ENCODE peak calls at places on chromosomes 16 and 17, in seven cellular contexts. B, G, R, Q, F, C and K are unnamed samples.

GRCh38 chr17:10135539-10136257 is 62.7 kb downstream of the GAS7 start:
- DNase-seq in B (no peak), G (no peak), R (no peak), Q (no peak), F (no peak), C (no peak), K (no peak)

GRCh38 chr17:18015603-18016002 is 23.4 kb downstream of the ATPAF2 start:
- DNase-seq in B (no peak), G (no peak), R (no peak), Q (no peak), F (no peak), C (no peak), K (no peak)

GRCh38 chr16:87291944-87292343 is 25.2 kb downstream of the C16orf95 start:
- DNase-seq in B (no peak), G (no peak), R (no peak), Q (no peak), F (no peak), C (no peak), K (no peak)

GRCh38 chr17:1082579-1082978 is 85.7 kb downstream of the TIMM22 start:
- DNase-seq in B (no peak), G (peak; percentile 74), R (peak; percentile 83), Q (peak; percentile 88), F (no peak), C (no peak), K (no peak)

GRCh38 chr17:43019418-43019817 is 2.8 kb downstream of the VAT1 start:
- DNase-seq in B (no peak), G (no peak), R (no peak), Q (no peak), F (no peak), C (no peak), K (peak; percentile 37)

GRCh38 chr17:59859444-59860025 is 33.2 kb downstream of the TUBD1 start:
- DNase-seq in B (no peak), G (peak; percentile 76), R (peak; percentile 54), Q (peak; percentile 85), F (peak; percentile 52), C (no peak), K (no peak)

GRCh38 chr17:420479-421175 is 68.0 kb upstream of the RPH3AL start:
- DNase-seq in B (no peak), G (no peak), R (no peak), Q (no peak), F (no peak), C (no peak), K (no peak)

GRCh38 chr17:74210191-74211140 is 2.9 kb upstream of the TTYH2 start:
- DNase-seq in B (peak; percentile 94), G (peak; percentile 79), R (peak; percentile 77), Q (peak; percentile 80), F (peak; percentile 45), C (peak; percentile 53), K (peak; percentile 67)

GRCh38 chr17:62321451-62321850 is 58.9 kb upstream of the EFCAB3 start:
- DNase-seq in B (no peak), G (no peak), R (peak; percentile 3), Q (no peak), F (no peak), C (no peak), K (no peak)

GRCh38 chr16:72969812-72970211 is 78.1 kb downstream of the ZFHX3 start:
- DNase-seq in B (no peak), G (no peak), R (no peak), Q (no peak), F (no peak), C (no peak), K (no peak)

GRCh38 chr16:12094537-12095265 is 118.2 kb downstream of the SNX29 start:
- DNase-seq in B (no peak), G (no peak), R (peak; percentile 51), Q (no peak), F (no peak), C (no peak), K (no peak)

GRCh38 chr17:51595965-51596364 is 335.6 kb downstream of the UTP18 start:
- DNase-seq in B (no peak), G (no peak), R (no peak), Q (no peak), F (no peak), C (no peak), K (no peak)

GRCh38 chr17:78330570-78331224 is 29.2 kb downstream of the SOCS3 start:
- DNase-seq in B (peak; percentile 29), G (no peak), R (peak; percentile 67), Q (peak; percentile 98), F (no peak), C (no peak), K (no peak)

GRCh38 chr17:61352408-61352770 is 47.3 kb upstream of the TBX2 start:
- DNase-seq in B (no peak), G (peak; percentile 87), R (peak; percentile 12), Q (no peak), F (no peak), C (no peak), K (no peak)

GRCh38 chr17:81037783-81038733 is 3.1 kb downstream of the BAIAP2 start:
- DNase-seq in B (no peak), G (no peak), R (no peak), Q (no peak), F (no peak), C (no peak), K (no peak)

GRCh38 chr17:82126479-82127314 is 28.7 kb upstream of the FASN start:
- DNase-seq in B (peak; percentile 26), G (no peak), R (no peak), Q (no peak), F (no peak), C (no peak), K (no peak)

GRCh38 chr17:75774988-75775668 is 9.5 kb upstream of the UNK start:
- DNase-seq in B (peak; percentile 33), G (no peak), R (peak; percentile 38), Q (peak; percentile 72), F (no peak), C (no peak), K (no peak)

GRCh38 chr16:10879681-10880589 is 2.9 kb downstream of the CIITA start:
- DNase-seq in B (no peak), G (no peak), R (no peak), Q (no peak), F (no peak), C (no peak), K (no peak)

GRCh38 chr17:43591750-43592562 is 45.8 kb upstream of the ETV4 start:
- DNase-seq in B (peak; percentile 52), G (peak; percentile 94), R (peak; percentile 93), Q (peak; percentile 86), F (no peak), C (peak; percentile 35), K (no peak)

GRCh38 chr16:3458852-3459361 is 15.4 kb downstream of the NAA60 start:
- DNase-seq in B (no peak), G (peak; percentile 41), R (peak; percentile 16), Q (peak; percentile 17), F (peak; percentile 31), C (no peak), K (peak; percentile 31)

GRCh38 chr17:46139365-46140210 is 53.6 kb downstream of the KANSL1 start:
- DNase-seq in B (no peak), G (no peak), R (no peak), Q (peak; percentile 52), F (no peak), C (no peak), K (no peak)

GRCh38 chr17:47275245-47275984 is 21.8 kb downstream of the ITGB3 start:
- DNase-seq in B (peak; percentile 93), G (no peak), R (peak; percentile 92), Q (peak; percentile 95), F (no peak), C (peak; percentile 96), K (peak; percentile 71)

GRCh38 chr16:67249178-67249759 is 490 bp downstream of the SLC9A5 start:
- DNase-seq in B (no peak), G (no peak), R (no peak), Q (no peak), F (no peak), C (no peak), K (no peak)

GRCh38 chr16:76670125-76670857 is 393.1 kb downstream of the CNTNAP4 start:
- DNase-seq in B (no peak), G (no peak), R (no peak), Q (peak; percentile 77), F (no peak), C (no peak), K (no peak)

GRCh38 chr17:19290047-19290705 is 53.0 kb downstream of the EPN2 start:
- DNase-seq in B (peak; percentile 60), G (no peak), R (no peak), Q (no peak), F (no peak), C (no peak), K (no peak)

GRCh38 chr17:69858460-69858859 is 216.6 kb upstream of the KCNJ16 start:
- DNase-seq in B (no peak), G (no peak), R (no peak), Q (no peak), F (no peak), C (no peak), K (no peak)
- H2AFZ ChIP-seq in B (no peak overlapping the region), G (no peak overlapping the region), R (no peak overlapping the region), Q (no peak overlapping the region), F (no peak overlapping the region), C (no peak overlapping the region), K (peak overlapping the region; percentile 40)

GRCh38 chr16:14364386-14365199 is 265.5 kb downstream of the PARN start:
- DNase-seq in B (no peak), G (no peak), R (peak; percentile 96), Q (peak; percentile 85), F (no peak), C (no peak), K (no peak)
- H2AFZ ChIP-seq in B (no peak overlapping the region), G (no peak overlapping the region), R (no peak overlapping the region), Q (peak overlapping the region; percentile 27), F (no peak overlapping the region), C (no peak overlapping the region), K (peak overlapping the region; percentile 72)

GRCh38 chr17:83198366-83199341 is 119.2 kb downstream of the METRNL start:
- DNase-seq in B (no peak), G (no peak), R (no peak), Q (no peak), F (peak; percentile 53), C (no peak), K (no peak)
- H2AFZ ChIP-seq in B (no peak overlapping the region), G (no peak overlapping the region), R (no peak overlapping the region), Q (peak overlapping the region; percentile 58), F (peak overlapping the region; percentile 2), C (no peak overlapping the region), K (no peak overlapping the region)

GRCh38 chr16:68978303-68978954 is 127.0 kb upstream of the HAS3 start:
- DNase-seq in B (no peak), G (no peak), R (no peak), Q (no peak), F (no peak), C (no peak), K (no peak)

GRCh38 chr16:68969338-68969737 is 126.0 kb downstream of the TANGO6 start:
- DNase-seq in B (no peak), G (peak; percentile 52), R (no peak), Q (no peak), F (no peak), C (no peak), K (no peak)

GRCh38 chr16:68972008-68972407 is 128.7 kb downstream of the TANGO6 start:
- DNase-seq in B (no peak), G (no peak), R (no peak), Q (no peak), F (no peak), C (no peak), K (no peak)

GRCh38 chr16:68973611-68974120 is 130.3 kb downstream of the TANGO6 start:
- DNase-seq in B (no peak), G (no peak), R (no peak), Q (no peak), F (no peak), C (no peak), K (no peak)

DNA sequence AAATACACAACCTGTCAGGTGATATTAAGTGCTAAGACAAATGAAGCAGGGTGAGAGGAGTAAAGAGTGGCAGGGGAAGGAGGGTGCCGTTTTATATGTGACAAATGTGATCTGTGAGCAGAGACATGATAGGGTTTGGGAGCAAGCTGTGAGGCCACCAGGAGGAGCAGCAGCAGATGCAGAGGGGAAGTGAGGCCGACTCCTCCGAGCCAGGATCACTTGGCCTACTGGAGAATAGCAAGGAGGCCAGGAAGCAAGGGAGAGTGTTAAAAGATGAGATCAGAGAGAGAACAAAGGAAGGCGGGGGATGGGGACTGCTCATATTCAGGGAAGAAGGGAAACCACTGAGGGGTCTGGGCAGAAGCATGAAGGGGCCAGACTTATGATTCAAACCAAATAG is 129.4 kb downstream of the TANGO6 start:
- DNase-seq in B (peak; percentile 27), G (peak; percentile 81), R (peak; percentile 78), Q (peak; percentile 51), F (no peak), C (peak; percentile 28), K (no peak)
- H2AFZ ChIP-seq in B (peak overlapping the region; percentile 26), G (peak overlapping the region; percentile 65), R (no peak overlapping the region), Q (no peak overlapping the region), F (no peak overlapping the region), C (peak overlapping the region; percentile 11), K (peak overlapping the region; percentile 48)